ENCODE peak calls at places on chromosomes 6 and 20, in six cellular contexts. One of them, this sample, is unnamed.

GRCh38 chr6:6646859-6647258 is 58.3 kb downstream of the LY86 start:
- DNase-seq in brain microvascular endothelial cell: no peak
- DNase-seq in prostate gland: no peak
- DNase-seq in foreskin fibroblast: no peak
- DNase-seq in fibroblast of the aortic adventitia: no peak
- DNase-seq in coronary artery: no peak
- DNase-seq in this sample: no peak

GRCh38 chr20:62066339-62066982 is 780 bp upstream of the TAF4 start:
- DNase-seq in brain microvascular endothelial cell: no peak
- DNase-seq in prostate gland: peak
- DNase-seq in foreskin fibroblast: peak
- DNase-seq in fibroblast of the aortic adventitia: peak
- DNase-seq in coronary artery: no peak
- DNase-seq in this sample: peak

GRCh38 chr20:43751167-43752050 is 24.6 kb upstream of the GTSF1L start:
- DNase-seq in brain microvascular endothelial cell: peak
- DNase-seq in prostate gland: no peak
- DNase-seq in foreskin fibroblast: peak
- DNase-seq in fibroblast of the aortic adventitia: peak
- DNase-seq in coronary artery: no peak
- DNase-seq in this sample: peak

GRCh38 chr6:51598171-51598570 is 489.2 kb downstream of the PKHD1 start:
- DNase-seq in brain microvascular endothelial cell: no peak
- DNase-seq in prostate gland: no peak
- DNase-seq in foreskin fibroblast: no peak
- DNase-seq in fibroblast of the aortic adventitia: no peak
- DNase-seq in coronary artery: no peak
- DNase-seq in this sample: no peak

GRCh38 chr6:1814279-1814678 is 204.6 kb downstream of the FOXC1 start:
- DNase-seq in brain microvascular endothelial cell: no peak
- DNase-seq in prostate gland: no peak
- DNase-seq in foreskin fibroblast: no peak
- DNase-seq in fibroblast of the aortic adventitia: peak
- DNase-seq in coronary artery: no peak
- DNase-seq in this sample: no peak

GRCh38 chr6:43461936-43462335 is 6.6 kb upstream of the DLK2 start:
- DNase-seq in brain microvascular endothelial cell: no peak
- DNase-seq in prostate gland: no peak
- DNase-seq in foreskin fibroblast: no peak
- DNase-seq in fibroblast of the aortic adventitia: no peak
- DNase-seq in coronary artery: no peak
- DNase-seq in this sample: no peak

GRCh38 chr6:82506526-82506925 is 142.9 kb downstream of the TPBG start:
- DNase-seq in brain microvascular endothelial cell: no peak
- DNase-seq in prostate gland: no peak
- DNase-seq in foreskin fibroblast: peak
- DNase-seq in fibroblast of the aortic adventitia: no peak
- DNase-seq in coronary artery: no peak
- DNase-seq in this sample: no peak

GRCh38 chr6:6764764-6765434 is 176.4 kb downstream of the LY86 start:
- DNase-seq in brain microvascular endothelial cell: no peak
- DNase-seq in prostate gland: no peak
- DNase-seq in foreskin fibroblast: no peak
- DNase-seq in fibroblast of the aortic adventitia: no peak
- DNase-seq in coronary artery: no peak
- DNase-seq in this sample: no peak

GRCh38 chr20:22576733-22577514 is 7.4 kb downstream of the FOXA2 start:
- DNase-seq in brain microvascular endothelial cell: no peak
- DNase-seq in prostate gland: no peak
- DNase-seq in foreskin fibroblast: no peak
- DNase-seq in fibroblast of the aortic adventitia: no peak
- DNase-seq in coronary artery: no peak
- DNase-seq in this sample: no peak

GRCh38 chr6:7803219-7803618 is 77.3 kb downstream of the BMP6 start:
- DNase-seq in brain microvascular endothelial cell: no peak
- DNase-seq in prostate gland: no peak
- DNase-seq in foreskin fibroblast: no peak
- DNase-seq in fibroblast of the aortic adventitia: no peak
- DNase-seq in coronary artery: no peak
- DNase-seq in this sample: no peak

GRCh38 chr6:137867685-137868509 is 838 bp downstream of the TNFAIP3 start:
- DNase-seq in brain microvascular endothelial cell: no peak
- DNase-seq in prostate gland: peak
- DNase-seq in foreskin fibroblast: peak
- DNase-seq in fibroblast of the aortic adventitia: no peak
- DNase-seq in coronary artery: no peak
- DNase-seq in this sample: no peak

GRCh38 chr6:34174846-34175399 is 29.0 kb upstream of the GRM4 start:
- DNase-seq in brain microvascular endothelial cell: no peak
- DNase-seq in prostate gland: no peak
- DNase-seq in foreskin fibroblast: no peak
- DNase-seq in fibroblast of the aortic adventitia: no peak
- DNase-seq in coronary artery: no peak
- DNase-seq in this sample: peak

GRCh38 chr6:96058094-96058493 is 42.3 kb downstream of the FUT9 start:
- DNase-seq in brain microvascular endothelial cell: no peak
- DNase-seq in prostate gland: no peak
- DNase-seq in foreskin fibroblast: no peak
- DNase-seq in fibroblast of the aortic adventitia: no peak
- DNase-seq in coronary artery: no peak
- DNase-seq in this sample: no peak

GRCh38 chr6:56047931-56048520 is 172.6 kb upstream of the BMP5 start:
- DNase-seq in brain microvascular endothelial cell: peak
- DNase-seq in prostate gland: no peak
- DNase-seq in foreskin fibroblast: peak
- DNase-seq in fibroblast of the aortic adventitia: no peak
- DNase-seq in coronary artery: no peak
- DNase-seq in this sample: no peak

GRCh38 chr20:33765099-33765498 is 33.3 kb downstream of the ZNF341 start:
- DNase-seq in brain microvascular endothelial cell: no peak
- DNase-seq in prostate gland: no peak
- DNase-seq in foreskin fibroblast: no peak
- DNase-seq in fibroblast of the aortic adventitia: no peak
- DNase-seq in coronary artery: no peak
- DNase-seq in this sample: no peak

GRCh38 chr20:31788578-31788977 is 30.6 kb upstream of the MYLK2 start:
- DNase-seq in brain microvascular endothelial cell: no peak
- DNase-seq in prostate gland: no peak
- DNase-seq in foreskin fibroblast: peak
- DNase-seq in fibroblast of the aortic adventitia: peak
- DNase-seq in coronary artery: no peak
- DNase-seq in this sample: no peak

GRCh38 chr6:21556968-21557721 is 36.4 kb upstream of the SOX4 start:
- DNase-seq in brain microvascular endothelial cell: no peak
- DNase-seq in prostate gland: peak
- DNase-seq in foreskin fibroblast: no peak
- DNase-seq in fibroblast of the aortic adventitia: no peak
- DNase-seq in coronary artery: no peak
- DNase-seq in this sample: no peak

DNA sequence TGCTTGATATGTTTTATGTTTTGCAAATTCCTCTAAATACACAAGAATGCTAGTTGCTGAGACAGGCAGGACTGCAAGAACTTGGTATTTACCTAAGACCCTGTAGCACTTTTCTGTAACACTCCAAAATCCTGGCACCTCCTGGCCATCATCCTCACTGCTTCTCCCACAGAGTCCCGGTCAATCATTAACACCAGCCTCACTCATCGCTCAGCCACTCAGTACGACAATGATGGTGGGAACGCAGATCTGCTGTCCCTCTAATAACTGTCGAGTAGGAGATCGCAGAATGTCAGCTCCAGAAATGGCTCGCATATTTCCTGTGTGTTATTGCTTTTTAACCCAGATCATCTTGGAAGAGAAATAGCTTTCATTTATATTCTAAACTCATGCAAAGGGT is 28.0 kb upstream of the GGTLC1 start:
- DNase-seq in brain microvascular endothelial cell: no peak
- DNase-seq in prostate gland: no peak
- DNase-seq in foreskin fibroblast: no peak
- DNase-seq in fibroblast of the aortic adventitia: no peak
- DNase-seq in coronary artery: no peak
- DNase-seq in this sample: no peak
- TF ChIP-seq CTCF in brain microvascular endothelial cell: no peak
- TF ChIP-seq CTCF in prostate gland: no peak
- TF ChIP-seq CTCF in foreskin fibroblast: no peak
- TF ChIP-seq CTCF in fibroblast of the aortic adventitia: no peak
- TF ChIP-seq CTCF in coronary artery: no peak
- TF ChIP-seq CTCF in this sample: no peak

DNA sequence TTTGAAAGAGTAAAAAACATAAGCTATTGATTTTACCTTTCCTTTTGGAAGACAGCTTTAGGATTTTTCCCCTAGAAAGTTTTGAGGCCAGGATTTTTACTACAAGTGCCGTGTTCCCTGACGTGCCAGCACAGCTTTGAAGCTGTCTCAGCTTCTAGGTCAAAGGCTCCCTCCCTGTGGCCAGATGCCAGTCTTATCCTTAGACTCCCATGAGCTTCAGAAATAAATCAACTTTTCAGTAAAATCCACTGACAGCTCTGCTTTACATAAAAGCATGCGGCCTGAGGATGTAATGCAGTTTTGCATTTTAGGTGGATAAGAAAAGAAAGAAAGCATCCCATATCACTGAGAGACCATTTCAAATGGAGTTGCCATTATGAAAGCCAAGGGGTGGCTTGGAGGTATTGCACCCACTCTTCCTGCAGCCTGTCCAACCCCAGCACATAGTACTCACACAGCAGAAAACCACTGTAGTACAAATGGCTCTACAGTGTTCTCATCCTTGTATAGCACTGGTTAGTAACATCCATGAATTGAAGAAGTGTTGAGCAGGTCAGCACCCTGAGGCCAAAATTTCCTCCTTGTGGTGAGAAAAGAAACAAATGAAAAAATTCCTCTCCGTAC is 15.2 kb upstream of the ATXN1 start:
- DNase-seq in brain microvascular endothelial cell: no peak
- DNase-seq in prostate gland: no peak
- DNase-seq in foreskin fibroblast: peak
- DNase-seq in fibroblast of the aortic adventitia: no peak
- DNase-seq in coronary artery: no peak
- DNase-seq in this sample: no peak
- TF ChIP-seq CTCF in brain microvascular endothelial cell: peak
- TF ChIP-seq CTCF in prostate gland: no peak
- TF ChIP-seq CTCF in foreskin fibroblast: no peak
- TF ChIP-seq CTCF in fibroblast of the aortic adventitia: no peak
- TF ChIP-seq CTCF in coronary artery: no peak
- TF ChIP-seq CTCF in this sample: no peak

GRCh38 chr20:20859510-20859909 is 147.1 kb upstream of the RALGAPA2 start:
- DNase-seq in brain microvascular endothelial cell: no peak
- DNase-seq in prostate gland: no peak
- DNase-seq in foreskin fibroblast: no peak
- DNase-seq in fibroblast of the aortic adventitia: no peak
- DNase-seq in coronary artery: no peak
- DNase-seq in this sample: no peak

GRCh38 chr20:20869161-20869560 is 156.7 kb upstream of the RALGAPA2 start:
- DNase-seq in brain microvascular endothelial cell: no peak
- DNase-seq in prostate gland: no peak
- DNase-seq in foreskin fibroblast: no peak
- DNase-seq in fibroblast of the aortic adventitia: no peak
- DNase-seq in coronary artery: no peak
- DNase-seq in this sample: no peak

GRCh38 chr20:20860078-20860806 is 147.8 kb upstream of the RALGAPA2 start:
- DNase-seq in brain microvascular endothelial cell: peak
- DNase-seq in prostate gland: peak
- DNase-seq in foreskin fibroblast: peak
- DNase-seq in fibroblast of the aortic adventitia: peak
- DNase-seq in coronary artery: peak
- DNase-seq in this sample: peak

DNA sequence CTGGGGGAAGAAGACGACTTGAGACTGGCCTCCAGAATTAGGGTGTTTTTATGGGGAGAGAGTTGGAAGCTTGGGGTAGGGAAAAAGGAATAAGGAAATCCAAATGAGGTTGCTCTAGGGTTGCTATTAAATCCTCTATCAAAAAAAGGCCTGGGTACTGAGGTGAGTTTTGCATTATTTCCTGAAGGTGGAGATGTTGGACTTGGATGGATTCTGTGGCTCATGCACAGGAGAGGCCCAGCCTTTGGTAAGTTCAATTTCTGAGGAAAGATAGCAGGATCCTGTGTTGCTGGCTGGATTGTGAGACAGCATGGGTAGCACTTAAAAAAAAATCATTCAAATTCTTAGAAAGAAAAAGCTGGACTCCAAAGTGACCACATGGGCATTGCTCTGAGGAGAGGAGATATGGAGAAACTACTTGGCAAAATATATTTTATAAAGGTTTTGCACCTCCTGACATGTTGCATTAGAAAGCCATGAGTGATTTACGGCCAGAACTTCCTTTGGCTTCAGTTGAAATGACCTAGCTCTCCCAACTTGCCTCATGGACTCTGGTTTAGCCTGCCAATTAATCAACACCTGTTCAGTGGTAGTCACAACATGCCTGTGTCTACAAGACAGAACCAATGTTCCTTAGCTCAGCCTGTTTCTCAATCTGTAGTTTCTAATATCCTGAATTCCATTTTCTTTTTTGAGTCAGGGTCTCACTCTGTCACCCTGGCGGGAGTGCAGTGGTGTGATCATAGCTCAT is 152.1 kb upstream of the RALGAPA2 start:
- DNase-seq in brain microvascular endothelial cell: no peak
- DNase-seq in prostate gland: no peak
- DNase-seq in foreskin fibroblast: no peak
- DNase-seq in fibroblast of the aortic adventitia: peak
- DNase-seq in coronary artery: no peak
- DNase-seq in this sample: no peak
- TF ChIP-seq CTCF in brain microvascular endothelial cell: no peak
- TF ChIP-seq CTCF in prostate gland: peak
- TF ChIP-seq CTCF in foreskin fibroblast: no peak
- TF ChIP-seq CTCF in fibroblast of the aortic adventitia: peak
- TF ChIP-seq CTCF in coronary artery: no peak
- TF ChIP-seq CTCF in this sample: no peak

GRCh38 chr6:42259841-42260395 is 42.3 kb upstream of the MRPS10 start:
- DNase-seq in brain microvascular endothelial cell: no peak
- DNase-seq in prostate gland: no peak
- DNase-seq in foreskin fibroblast: no peak
- DNase-seq in fibroblast of the aortic adventitia: no peak
- DNase-seq in coronary artery: no peak
- DNase-seq in this sample: no peak

GRCh38 chr6:42259286-42259685 is 41.6 kb upstream of the MRPS10 start:
- DNase-seq in brain microvascular endothelial cell: no peak
- DNase-seq in prostate gland: no peak
- DNase-seq in foreskin fibroblast: no peak
- DNase-seq in fibroblast of the aortic adventitia: no peak
- DNase-seq in coronary artery: no peak
- DNase-seq in this sample: no peak

GRCh38 chr6:42260424-42260888 is 42.8 kb upstream of the MRPS10 start:
- DNase-seq in brain microvascular endothelial cell: no peak
- DNase-seq in prostate gland: no peak
- DNase-seq in foreskin fibroblast: no peak
- DNase-seq in fibroblast of the aortic adventitia: no peak
- DNase-seq in coronary artery: peak
- DNase-seq in this sample: peak

GRCh38 chr6:42263165-42263852 is 45.6 kb upstream of the MRPS10 start:
- DNase-seq in brain microvascular endothelial cell: no peak
- DNase-seq in prostate gland: no peak
- DNase-seq in foreskin fibroblast: no peak
- DNase-seq in fibroblast of the aortic adventitia: no peak
- DNase-seq in coronary artery: no peak
- DNase-seq in this sample: no peak

DNA sequence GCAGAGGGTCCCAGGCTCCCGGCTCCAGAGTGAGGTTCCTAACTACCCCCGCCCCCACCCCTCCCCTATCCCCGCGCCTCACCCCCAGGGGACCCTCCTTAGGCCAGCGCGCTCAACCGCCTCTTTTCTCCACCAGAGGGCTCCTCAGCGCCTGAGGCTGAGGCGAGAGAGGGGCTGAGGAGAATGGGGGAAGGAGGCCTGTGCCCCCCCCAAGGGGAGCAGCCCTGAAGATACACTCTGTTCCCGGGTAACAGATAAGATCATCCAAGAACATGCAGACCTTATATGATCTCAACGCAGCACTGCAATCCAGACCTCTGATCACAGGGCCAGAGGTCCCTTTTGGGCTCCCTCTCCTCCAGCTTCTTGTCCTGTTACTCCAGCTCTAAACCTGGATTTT is 43.3 kb upstream of the MRPS10 start:
- DNase-seq in brain microvascular endothelial cell: no peak
- DNase-seq in prostate gland: no peak
- DNase-seq in foreskin fibroblast: peak
- DNase-seq in fibroblast of the aortic adventitia: no peak
- DNase-seq in coronary artery: no peak
- DNase-seq in this sample: peak
- TF ChIP-seq CTCF in brain microvascular endothelial cell: peak
- TF ChIP-seq CTCF in prostate gland: peak
- TF ChIP-seq CTCF in foreskin fibroblast: peak
- TF ChIP-seq CTCF in fibroblast of the aortic adventitia: peak
- TF ChIP-seq CTCF in coronary artery: no peak
- TF ChIP-seq CTCF in this sample: no peak

This sample was measured in GM13976.